ENCODE peak calls at places on chromosome X, in six cellular contexts. U, S, Y, D, O and L are unnamed samples.

GRCh38 chrX:17563515-17563914 is 173.8 kb upstream of the SCML1 start:
- DNase-seq in U (no peak), S (no peak), Y (no peak), D (no peak), O (no peak), L (no peak)

GRCh38 chrX:1476682-1477081 is 24.0 kb upstream of the ASMTL start:
- DNase-seq in U (no peak), S (peak; percentile 10), Y (no peak), D (peak; percentile 18), O (no peak), L (no peak)

GRCh38 chrX:13488706-13489105 is 80.7 kb upstream of the EGFL6 start:
- DNase-seq in U (no peak), S (no peak), Y (no peak), D (no peak), O (no peak), L (no peak)

GRCh38 chrX:134537179-134537945 is 77.4 kb downstream of the HPRT1 start:
- DNase-seq in U (no peak), S (no peak), Y (no peak), D (peak; percentile 83), O (no peak), L (no peak)

GRCh38 chrX:134734343-134735001 is 76.2 kb upstream of the PLAC1 start:
- DNase-seq in U (no peak), S (no peak), Y (no peak), D (no peak), O (no peak), L (no peak)

GRCh38 chrX:55715847-55716246 is 1.7 kb upstream of the RRAGB start:
- DNase-seq in U (no peak), S (no peak), Y (no peak), D (no peak), O (no peak), L (no peak)

GRCh38 chrX:11908371-11908770 is 150.3 kb downstream of the MSL3 start:
- DNase-seq in U (no peak), S (no peak), Y (peak; percentile 25), D (no peak), O (no peak), L (no peak)

GRCh38 chrX:53288173-53288572 is 6.8 kb upstream of the IQSEC2 start:
- DNase-seq in U (peak; percentile 12), S (peak; percentile 65), Y (no peak), D (peak; percentile 47), O (no peak), L (no peak)

DNA sequence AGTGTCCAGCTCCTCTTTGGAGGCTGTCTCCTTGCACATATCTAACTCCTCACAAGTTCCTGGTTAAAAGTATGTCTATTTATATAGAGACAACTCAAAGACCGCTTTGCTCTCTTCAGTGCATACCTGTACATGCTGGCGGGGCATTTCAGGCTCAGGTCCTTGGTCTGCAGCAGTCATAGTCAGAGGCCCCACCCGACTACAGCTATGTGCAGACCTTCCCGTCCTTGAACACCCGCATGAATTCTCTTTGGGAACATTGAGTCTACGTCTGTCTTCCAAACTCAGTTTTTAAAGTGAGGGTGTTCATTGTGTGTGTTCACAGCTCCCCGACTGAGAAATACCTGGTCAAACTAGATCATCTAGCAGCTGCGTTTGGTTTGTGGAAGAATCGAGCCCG is 4.2 kb downstream of the BCOR start:
- DNase-seq in U (no peak), S (no peak), Y (no peak), D (no peak), O (no peak), L (no peak)
- H3K4me3 ChIP-seq in U (no peak overlapping the region), S (peak overlapping the region; percentile 87), Y (no peak overlapping the region), D (no peak overlapping the region), O (no peak overlapping the region), L (no peak overlapping the region)

DNA sequence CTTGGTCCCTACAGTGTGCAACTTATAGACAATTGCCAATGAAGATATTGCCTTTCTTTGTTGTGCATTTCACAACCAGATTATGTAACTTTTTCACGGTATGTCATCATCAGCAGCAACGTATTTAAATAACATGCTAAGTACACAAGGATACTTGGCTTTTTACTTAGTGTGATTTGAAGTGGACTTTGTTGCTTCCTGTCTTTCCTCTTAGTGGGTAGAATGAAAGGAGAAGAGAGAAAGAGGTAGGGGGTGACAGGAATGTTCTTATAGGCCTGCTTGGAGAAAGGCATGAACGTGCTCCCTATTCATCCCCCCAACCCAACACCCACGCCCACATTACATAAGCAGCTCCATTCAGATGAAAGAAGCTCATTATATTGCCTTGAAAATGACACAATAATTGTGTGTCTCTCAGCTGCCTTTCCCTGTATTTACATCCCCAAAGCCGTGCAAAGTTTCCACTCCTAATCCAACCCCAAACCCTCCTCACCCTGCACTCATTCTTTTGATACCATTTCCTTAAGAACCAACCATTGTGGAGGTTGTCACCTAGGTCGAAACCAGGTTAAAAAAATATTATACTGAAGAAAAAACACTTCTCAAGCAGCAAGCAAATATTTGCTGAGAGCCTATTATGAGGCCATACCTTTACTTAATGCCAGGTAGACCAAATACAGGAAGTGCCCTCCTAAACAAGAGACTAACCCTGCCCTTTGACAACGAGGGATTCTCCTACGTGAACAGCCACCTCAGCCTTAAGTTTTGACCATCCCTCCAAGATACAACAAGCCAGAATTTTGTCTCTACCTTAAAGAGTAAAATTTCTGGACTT is 25.2 kb upstream of the GK start:
- DNase-seq in U (no peak), S (no peak), Y (no peak), D (no peak), O (no peak), L (no peak)
- TF ChIP-seq POLR2A in U (no peak), S (no peak), Y (no peak), D (no peak), O (no peak), L (no peak)

GRCh38 chrX:140664939-140665338 is 44.6 kb upstream of the LINC00632 start:
- DNase-seq in U (no peak), S (no peak), Y (no peak), D (no peak), O (no peak), L (no peak)
- TF ChIP-seq CTCF in U (peak; percentile 51), S (no peak), Y (peak; percentile 17), D (peak; percentile 23), O (no peak), L (no peak)

GRCh38 chrX:15854712-15855561 is at the start of gene AP1S2:
- DNase-seq in U (peak; percentile 90), S (peak; percentile 96), Y (peak; percentile 90), D (peak; percentile 98), O (peak; percentile 74), L (peak; percentile 98)
- H3K4me3 ChIP-seq in U (peak within 1 kb of the TSS; percentile 50), S (peak within 1 kb of the TSS; percentile 78), Y (peak within 1 kb of the TSS; percentile 90), D (peak within 1 kb of the TSS; percentile 65), O (peak within 1 kb of the TSS; percentile 62), L (peak within 1 kb of the TSS; percentile 52)